ENCODE peak calls at places on chromosomes 7 and 10, in four cellular contexts. K is IMR-90, D is AG20443, X is posterior vena cava. Q is an unnamed sample.

GRCh38 chr10:132449826-132450211 is 52.8 kb downstream of the PWWP2B start:
- DNase-seq in K (no peak), D (no peak), X (no peak), Q (no peak)

GRCh38 chr10:119449760-119450461 is 92.6 kb downstream of the RGS10 start:
- DNase-seq in K (peak; percentile 59), D (peak; percentile 89), X (peak; percentile 95), Q (peak; percentile 79)

GRCh38 chr7:90686146-90686545 is 90.0 kb downstream of the CDK14 start:
- DNase-seq in K (no peak), D (no peak), X (no peak), Q (no peak)

GRCh38 chr10:47188156-47188555 is 111.8 kb upstream of the GDF10 start:
- DNase-seq in K (no peak), D (no peak), X (no peak), Q (no peak)

GRCh38 chr10:77715536-77715935 is 77.9 kb upstream of the KCNMA1 start:
- DNase-seq in K (no peak), D (no peak), X (no peak), Q (no peak)

GRCh38 chr10:12974123-12974844 is 27.2 kb downstream of the CCDC3 start:
- DNase-seq in K (no peak), D (no peak), X (no peak), Q (no peak)

GRCh38 chr7:138979226-138979979 is 1.8 kb downstream of the KIAA1549 start:
- DNase-seq in K (peak; percentile 24), D (no peak), X (no peak), Q (no peak)

GRCh38 chr7:27148776-27149641 is 1.4 kb upstream of the HOXA6 start:
- DNase-seq in K (no peak), D (peak; percentile 33), X (no peak), Q (peak; percentile 65)

GRCh38 chr7:91212592-91212991 is 51.6 kb upstream of the FZD1 start:
- DNase-seq in K (peak; percentile 70), D (peak; percentile 28), X (no peak), Q (no peak)

GRCh38 chr10:17113346-17113745 is 16.3 kb downstream of the CUBN start:
- DNase-seq in K (no peak), D (no peak), X (no peak), Q (no peak)

GRCh38 chr7:132475669-132476116 is 100.6 kb downstream of the PLXNA4 start:
- DNase-seq in K (no peak), D (no peak), X (no peak), Q (no peak)

GRCh38 chr7:43787771-43788170 is 29.3 kb downstream of the BLVRA start:
- DNase-seq in K (no peak), D (no peak), X (no peak), Q (peak; percentile 41)

GRCh38 chr7:102472126-102473041 is 6.3 kb downstream of the POLR2J start:
- DNase-seq in K (no peak), D (no peak), X (no peak), Q (peak; percentile 61)

GRCh38 chr10:1199897-1200721 is 143.9 kb downstream of the WDR37 start:
- DNase-seq in K (no peak), D (no peak), X (peak; percentile 50), Q (no peak)

GRCh38 chr10:96627292-96627691 is 40.5 kb upstream of the TM9SF3 start:
- DNase-seq in K (no peak), D (no peak), X (no peak), Q (no peak)

GRCh38 chr10:73857446-73857845 is 16.9 kb downstream of the CAMK2G start:
- DNase-seq in K (no peak), D (peak; percentile 37), X (no peak), Q (no peak)

GRCh38 chr7:26426096-26426495 is 134.4 kb downstream of the SNX10 start:
- DNase-seq in K (no peak), D (no peak), X (no peak), Q (no peak)

GRCh38 chr10:73552819-73553218 is 38.3 kb downstream of the USP54 start:
- DNase-seq in K (no peak), D (no peak), X (no peak), Q (no peak)

GRCh38 chr10:129411772-129412171 is 55.3 kb upstream of the MGMT start:
- DNase-seq in K (no peak), D (no peak), X (no peak), Q (no peak)

GRCh38 chr7:100444311-100445278 is 8.3 kb upstream of the PPP1R35 start:
- DNase-seq in K (peak; percentile 74), D (peak; percentile 57), X (peak; percentile 74), Q (no peak)

GRCh38 chr10:116835658-116836057 is 13.6 kb upstream of the ENO4 start:
- DNase-seq in K (no peak), D (no peak), X (no peak), Q (no peak)

GRCh38 chr7:125878990-125879389 is 949.4 kb upstream of the POT1 start:
- DNase-seq in K (no peak), D (no peak), X (no peak), Q (no peak)

GRCh38 chr10:43253461-43254198 is 13.2 kb downstream of the RASGEF1A start:
- DNase-seq in K (no peak), D (no peak), X (no peak), Q (no peak)

GRCh38 chr7:29479606-29480200 is 83.9 kb upstream of the PRR15 start:
- DNase-seq in K (no peak), D (no peak), X (no peak), Q (peak; percentile 83)

GRCh38 chr7:42077276-42078135 is 159.5 kb downstream of the GLI3 start:
- DNase-seq in K (no peak), D (no peak), X (no peak), Q (no peak)

GRCh38 chr7:51268859-51269258 is 47.8 kb downstream of the COBL start:
- DNase-seq in K (no peak), D (no peak), X (no peak), Q (no peak)

GRCh38 chr10:16944081-16944922 is 127.1 kb upstream of the RSU1 start:
- DNase-seq in K (peak; percentile 69), D (peak; percentile 75), X (no peak), Q (no peak)

GRCh38 chr7:70268179-70268578 is 669.9 kb downstream of the AUTS2 start:
- DNase-seq in K (no peak), D (no peak), X (no peak), Q (no peak)

GRCh38 chr7:84194484-84195260 is at the start of gene SEMA3A:
- DNase-seq in K (peak; percentile 94), D (peak; percentile 63), X (no peak), Q (peak; percentile 84)

GRCh38 chr10:75115137-75115536 is 3.7 kb downstream of the SAMD8 start:
- DNase-seq in K (peak; percentile 43), D (no peak), X (no peak), Q (no peak)

GRCh38 chr10:71985542-71986250 is 21.5 kb downstream of the CHST3 start:
- DNase-seq in K (peak; percentile 69), D (peak; percentile 67), X (no peak), Q (no peak)

Q was measured in sigmoid colon.